ENCODE peak calls at places on chromosomes 2 and 18, in seven cellular contexts. C, K, Z, F, Q, H and V are unnamed samples.

GRCh38 chr18:53946561-53946960 is 277.9 kb downstream of the MBD2 start:
- DNase-seq in C (no peak), Z (no peak), K (no peak), F (no peak), H (no peak), Q (no peak), V (no peak)

GRCh38 chr2:228875152-228875875 is 395.8 kb downstream of the PID1 start:
- DNase-seq in Z (no peak), Q (no peak), F (no peak), H (no peak), K (no peak), C (no peak), V (no peak)

GRCh38 chr2:46315103-46315890 is 18.1 kb downstream of the EPAS1 start:
- DNase-seq in C (peak; percentile 52), Q (no peak), H (peak; percentile 97), F (peak; percentile 50), K (peak; percentile 98), Z (no peak), V (peak; percentile 96)

GRCh38 chr2:208373460-208374089 is 33.0 kb upstream of the PTH2R start:
- DNase-seq in H (peak; percentile 43), F (peak; percentile 77), K (peak; percentile 67), C (peak; percentile 37), Q (peak; percentile 82), Z (no peak), V (peak; percentile 24)

GRCh38 chr2:152028182-152028862 is 70.5 kb downstream of the CACNB4 start:
- DNase-seq in Z (no peak), F (no peak), C (no peak), Q (no peak), H (no peak), K (no peak), V (no peak)

GRCh38 chr2:152441961-152442360 is 107.0 kb downstream of the FMNL2 start:
- DNase-seq in H (no peak), K (no peak), Z (no peak), Q (peak; percentile 45), C (no peak), F (no peak), V (no peak)

GRCh38 chr2:70570041-70570661 is 16.5 kb upstream of the TGFA start:
- DNase-seq in C (peak; percentile 57), H (peak; percentile 65), Z (no peak), F (no peak), Q (peak; percentile 80), K (peak; percentile 66), V (no peak)

GRCh38 chr2:58906151-58906645 is 665.1 kb upstream of the FANCL start:
- DNase-seq in K (no peak), C (no peak), F (no peak), H (no peak), Z (no peak), Q (no peak), V (no peak)

GRCh38 chr2:42141687-42142475 is 27.3 kb upstream of the EML4 start:
- DNase-seq in C (no peak), F (peak; percentile 56), Z (no peak), H (peak; percentile 94), Q (peak; percentile 72), K (peak; percentile 91), V (no peak)

GRCh38 chr2:101515512-101515911 is 40.6 kb upstream of the RFX8 start:
- DNase-seq in K (no peak), C (no peak), F (no peak), Z (no peak), H (no peak), Q (no peak), V (no peak)
- TF ChIP-seq REST in K (no peak), C (no peak), F (no peak), Z (no peak), H (no peak), Q (no peak), V (no peak)

GRCh38 chr2:12317853-12318426 is 398.8 kb upstream of the TRIB2 start:
- DNase-seq in F (no peak), H (no peak), C (no peak), Z (no peak), K (no peak), Q (no peak), V (no peak)

GRCh38 chr2:12318427-12319057 is 398.2 kb upstream of the TRIB2 start:
- DNase-seq in F (no peak), Q (no peak), Z (no peak), K (no peak), H (no peak), C (no peak), V (peak; percentile 76)

GRCh38 chr2:12321886-12322285 is 394.9 kb upstream of the TRIB2 start:
- DNase-seq in Q (no peak), K (no peak), F (no peak), Z (no peak), H (no peak), C (no peak), V (no peak)

GRCh38 chr2:12320027-12320734 is 396.6 kb upstream of the TRIB2 start:
- DNase-seq in F (no peak), C (no peak), Z (no peak), K (no peak), H (no peak), Q (no peak), V (no peak)

GRCh38 chr2:12321017-12321641 is 395.6 kb upstream of the TRIB2 start:
- DNase-seq in Z (no peak), K (no peak), Q (no peak), H (no peak), C (no peak), F (no peak), V (no peak)
- TF ChIP-seq REST in Z (no peak), K (no peak), Q (no peak), H (no peak), C (no peak), F (peak; percentile 61), V (no peak)

GRCh38 chr2:77813614-77814013 is 291.4 kb upstream of the LRRTM4 start:
- DNase-seq in Z (no peak), Q (no peak), F (no peak), H (no peak), K (no peak), C (no peak), V (no peak)

DNA sequence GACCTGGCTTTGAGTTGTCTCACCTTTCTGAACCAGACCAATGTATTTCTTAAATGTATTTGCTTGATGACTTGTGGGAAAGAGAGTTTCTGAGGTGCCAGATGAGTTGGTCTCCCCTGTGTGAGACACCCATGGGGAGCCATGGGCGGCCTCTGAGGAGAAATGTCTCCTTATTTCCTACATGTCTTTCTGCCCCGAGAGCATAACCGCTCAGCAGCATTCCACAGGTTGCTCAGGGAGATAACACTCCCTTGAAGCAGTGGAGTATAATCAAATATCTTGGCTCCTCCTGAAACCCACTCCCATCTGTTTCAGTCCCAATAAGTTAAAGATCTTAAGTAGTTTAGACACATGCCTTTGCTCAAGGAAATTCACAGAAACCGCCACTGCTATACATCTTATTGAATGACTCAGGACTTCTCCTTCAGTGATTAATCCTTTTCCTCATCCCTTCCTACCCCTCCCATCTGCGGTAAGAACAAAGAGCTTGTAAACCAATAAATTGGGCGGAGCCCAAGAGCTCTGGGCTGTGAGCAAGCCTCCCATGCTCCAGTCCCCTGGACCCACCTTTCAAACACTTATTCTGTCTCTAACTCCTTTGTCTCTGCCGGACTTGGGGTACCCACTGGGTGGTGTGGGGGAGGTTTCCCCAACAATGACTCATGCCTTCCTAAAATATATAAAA is 285.5 kb upstream of the LRRTM4 start:
- DNase-seq in K (no peak), H (no peak), F (no peak), C (no peak), Z (no peak), Q (no peak), V (no peak)
- TF ChIP-seq REST in K (no peak), H (no peak), F (no peak), C (no peak), Z (no peak), Q (no peak), V (no peak)

DNA sequence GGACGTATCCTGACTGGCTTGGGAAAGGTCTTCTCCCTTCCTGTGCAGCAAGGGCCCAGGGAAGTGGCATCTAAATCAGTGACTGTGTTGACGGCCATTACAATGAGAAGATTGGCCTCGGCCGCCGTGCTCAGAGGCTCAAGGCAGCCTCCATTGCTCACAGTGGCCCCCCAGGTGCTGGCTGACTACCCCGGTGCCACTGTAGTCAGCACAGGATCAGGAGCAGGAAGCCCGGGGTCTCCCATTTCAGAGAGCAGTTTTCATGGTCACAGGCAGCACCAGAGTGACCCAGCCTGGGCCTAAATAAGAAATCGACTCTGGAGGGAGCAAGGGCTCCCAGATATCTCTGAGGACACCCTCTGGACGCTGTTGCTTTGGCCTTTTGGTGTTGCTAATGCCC is 219.4 kb upstream of the ARL4C start:
- DNase-seq in K (no peak), F (no peak), H (no peak), Z (no peak), C (no peak), Q (no peak), V (no peak)
- TF ChIP-seq REST in K (no peak), F (no peak), H (no peak), Z (no peak), C (no peak), Q (no peak), V (no peak)

GRCh38 chr18:21321711-21322110 is 79.7 kb downstream of the GREB1L start:
- DNase-seq in K (no peak), Z (no peak), H (no peak), Q (no peak), C (no peak), F (no peak), V (no peak)

GRCh38 chr18:21313576-21313975 is 71.5 kb downstream of the GREB1L start:
- DNase-seq in F (no peak), Z (no peak), C (no peak), H (no peak), K (no peak), Q (no peak), V (no peak)

GRCh38 chr18:21316296-21316695 is 74.3 kb downstream of the GREB1L start:
- DNase-seq in K (no peak), F (no peak), Q (no peak), Z (no peak), C (no peak), H (no peak), V (no peak)

GRCh38 chr18:21314721-21315120 is 72.7 kb downstream of the GREB1L start:
- DNase-seq in F (no peak), Q (no peak), K (no peak), H (no peak), C (peak; percentile 28), Z (no peak), V (no peak)

DNA sequence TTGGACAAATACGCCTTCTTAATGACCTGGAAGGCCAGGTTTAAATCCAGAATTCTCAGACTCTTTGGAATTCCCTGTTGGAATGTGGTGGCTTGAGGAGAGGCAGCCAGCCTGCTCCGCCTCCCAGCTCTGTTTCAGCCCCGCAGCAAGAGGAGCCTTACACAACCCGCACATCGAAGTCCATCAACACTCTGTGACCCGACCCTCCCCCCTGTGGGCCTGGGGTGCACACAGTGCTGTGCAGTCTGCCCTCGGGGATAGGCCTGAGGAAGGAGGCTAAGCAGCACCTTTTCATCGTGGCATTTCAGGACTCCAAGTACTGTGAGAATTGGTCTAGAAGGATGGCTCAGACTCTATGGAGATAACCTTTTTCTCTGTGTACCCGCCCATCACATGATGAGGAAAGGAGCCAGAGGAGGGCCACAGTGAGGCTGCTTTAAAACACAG is 73.7 kb downstream of the GREB1L start:
- DNase-seq in F (no peak), Q (peak; percentile 78), K (peak; percentile 37), C (peak; percentile 28), H (peak; percentile 9), Z (no peak), V (no peak)
- TF ChIP-seq REST in F (no peak), Q (no peak), K (no peak), C (no peak), H (no peak), Z (no peak), V (no peak)

GRCh38 chr18:48838921-48839818 is 111.6 kb downstream of the SMAD7 start:
- DNase-seq in C (no peak), Q (no peak), K (no peak), H (no peak), Z (peak; percentile 17), F (no peak), V (no peak)
- TF ChIP-seq REST in C (no peak), Q (no peak), K (no peak), H (no peak), Z (no peak), F (no peak), V (no peak)